ENCODE peak calls at places on chromosome 15, in five cellular contexts. One of them, this sample, is unnamed.

GRCh38 chr15:77035999-77036471 is 34.9 kb downstream of the TSPAN3 start:
- DNase-seq in D721Med: no peak
- DNase-seq in BE2C: no peak
- DNase-seq in tibial artery: peak
- DNase-seq in fibroblast of mammary gland: no peak
- DNase-seq in this sample: no peak

GRCh38 chr15:66045542-66045941 is 176.3 kb downstream of the RAB11A start:
- DNase-seq in D721Med: no peak
- DNase-seq in BE2C: no peak
- DNase-seq in tibial artery: no peak
- DNase-seq in fibroblast of mammary gland: no peak
- DNase-seq in this sample: no peak

GRCh38 chr15:51160484-51160883 is 65.8 kb upstream of the TNFAIP8L3 start:
- DNase-seq in D721Med: no peak
- DNase-seq in BE2C: no peak
- DNase-seq in tibial artery: no peak
- DNase-seq in fibroblast of mammary gland: no peak
- DNase-seq in this sample: no peak

GRCh38 chr15:99454107-99454809 is 111.5 kb upstream of the MEF2A start:
- DNase-seq in D721Med: no peak
- DNase-seq in BE2C: no peak
- DNase-seq in tibial artery: peak
- DNase-seq in fibroblast of mammary gland: no peak
- DNase-seq in this sample: no peak

GRCh38 chr15:40347559-40348470 is 3.0 kb upstream of the PHGR1 start:
- DNase-seq in D721Med: no peak
- DNase-seq in BE2C: no peak
- DNase-seq in tibial artery: no peak
- DNase-seq in fibroblast of mammary gland: no peak
- DNase-seq in this sample: no peak

GRCh38 chr15:94611656-94612055 is 380.3 kb downstream of the MCTP2 start:
- DNase-seq in D721Med: no peak
- DNase-seq in BE2C: no peak
- DNase-seq in tibial artery: no peak
- DNase-seq in fibroblast of mammary gland: no peak
- DNase-seq in this sample: no peak

GRCh38 chr15:32824777-32825176 is 107.0 kb downstream of the GREM1 start:
- DNase-seq in D721Med: no peak
- DNase-seq in BE2C: no peak
- DNase-seq in tibial artery: no peak
- DNase-seq in fibroblast of mammary gland: peak
- DNase-seq in this sample: no peak

GRCh38 chr15:33724321-33725036 is 243.8 kb upstream of the CHRM5 start:
- DNase-seq in D721Med: no peak
- DNase-seq in BE2C: no peak
- DNase-seq in tibial artery: no peak
- DNase-seq in fibroblast of mammary gland: no peak
- DNase-seq in this sample: no peak

GRCh38 chr15:89898628-89899302 is 5.0 kb upstream of the AP3S2 start:
- DNase-seq in D721Med: no peak
- DNase-seq in BE2C: peak
- DNase-seq in tibial artery: no peak
- DNase-seq in fibroblast of mammary gland: peak
- DNase-seq in this sample: peak

GRCh38 chr15:48437178-48437577 is 105.9 kb downstream of the DUT start:
- DNase-seq in D721Med: no peak
- DNase-seq in BE2C: no peak
- DNase-seq in tibial artery: no peak
- DNase-seq in fibroblast of mammary gland: peak
- DNase-seq in this sample: no peak

GRCh38 chr15:92810418-92811138 is 89.5 kb upstream of the CHD2 start:
- DNase-seq in D721Med: no peak
- DNase-seq in BE2C: peak
- DNase-seq in tibial artery: peak
- DNase-seq in fibroblast of mammary gland: peak
- DNase-seq in this sample: peak

GRCh38 chr15:63945005-63945788 is 101.1 kb downstream of the DAPK2 start:
- DNase-seq in D721Med: peak
- DNase-seq in BE2C: peak
- DNase-seq in tibial artery: peak
- DNase-seq in fibroblast of mammary gland: peak
- DNase-seq in this sample: peak

GRCh38 chr15:71131601-71132357 is 16.5 kb downstream of the THSD4 start:
- DNase-seq in D721Med: no peak
- DNase-seq in BE2C: no peak
- DNase-seq in tibial artery: no peak
- DNase-seq in fibroblast of mammary gland: no peak
- DNase-seq in this sample: no peak

GRCh38 chr15:71136159-71137137 is 21.2 kb downstream of the THSD4 start:
- DNase-seq in D721Med: no peak
- DNase-seq in BE2C: no peak
- DNase-seq in tibial artery: no peak
- DNase-seq in fibroblast of mammary gland: peak
- DNase-seq in this sample: no peak

GRCh38 chr15:71137138-71137518 is 21.9 kb downstream of the THSD4 start:
- DNase-seq in D721Med: no peak
- DNase-seq in BE2C: no peak
- DNase-seq in tibial artery: no peak
- DNase-seq in fibroblast of mammary gland: no peak
- DNase-seq in this sample: no peak

GRCh38 chr15:71129660-71130059 is 14.4 kb downstream of the THSD4 start:
- DNase-seq in D721Med: no peak
- DNase-seq in BE2C: no peak
- DNase-seq in tibial artery: no peak
- DNase-seq in fibroblast of mammary gland: no peak
- DNase-seq in this sample: no peak

GRCh38 chr15:71133734-71134464 is 18.6 kb downstream of the THSD4 start:
- DNase-seq in D721Med: no peak
- DNase-seq in BE2C: no peak
- DNase-seq in tibial artery: no peak
- DNase-seq in fibroblast of mammary gland: no peak
- DNase-seq in this sample: no peak
- TF ChIP-seq CTCF in D721Med: no peak
- TF ChIP-seq CTCF in BE2C: no peak
- TF ChIP-seq CTCF in tibial artery: no peak
- TF ChIP-seq CTCF in fibroblast of mammary gland: no peak
- TF ChIP-seq CTCF in this sample: no peak

DNA sequence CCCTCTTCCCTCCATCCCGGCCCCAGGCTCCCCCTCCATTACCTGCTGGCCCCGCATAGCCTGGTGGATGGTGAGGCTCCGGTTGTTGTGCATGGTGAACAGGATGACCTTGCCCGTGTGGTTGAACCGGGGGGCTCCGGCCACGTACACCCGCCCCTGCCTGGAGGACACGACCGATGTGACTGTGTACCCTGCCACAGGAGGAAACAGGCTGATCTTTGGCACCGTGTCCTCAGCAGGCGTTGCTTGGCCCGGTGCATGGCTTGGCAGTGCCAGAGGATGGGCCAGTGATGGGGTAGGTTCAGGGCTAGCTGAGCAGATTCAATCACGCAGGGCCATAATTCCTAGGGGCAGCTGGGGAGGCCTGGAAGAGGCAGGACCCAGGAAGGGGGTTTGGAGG is 58.1 kb downstream of the FEM1B start:
- DNase-seq in D721Med: no peak
- DNase-seq in BE2C: no peak
- DNase-seq in tibial artery: peak
- DNase-seq in fibroblast of mammary gland: no peak
- DNase-seq in this sample: no peak
- TF ChIP-seq CTCF in D721Med: no peak
- TF ChIP-seq CTCF in BE2C: no peak
- TF ChIP-seq CTCF in tibial artery: no peak
- TF ChIP-seq CTCF in fibroblast of mammary gland: no peak
- TF ChIP-seq CTCF in this sample: no peak

GRCh38 chr15:95760508-95760907 is 570.0 kb upstream of the NR2F2 start:
- DNase-seq in D721Med: no peak
- DNase-seq in BE2C: no peak
- DNase-seq in tibial artery: no peak
- DNase-seq in fibroblast of mammary gland: peak
- DNase-seq in this sample: peak
- TF ChIP-seq CTCF in D721Med: no peak
- TF ChIP-seq CTCF in BE2C: no peak
- TF ChIP-seq CTCF in tibial artery: no peak
- TF ChIP-seq CTCF in fibroblast of mammary gland: no peak
- TF ChIP-seq CTCF in this sample: peak

GRCh38 chr15:62782100-62782791 is 260.3 kb upstream of the TPM1 start:
- DNase-seq in D721Med: no peak
- DNase-seq in BE2C: peak
- DNase-seq in tibial artery: peak
- DNase-seq in fibroblast of mammary gland: peak
- DNase-seq in this sample: peak
- TF ChIP-seq CTCF in D721Med: peak
- TF ChIP-seq CTCF in BE2C: peak
- TF ChIP-seq CTCF in tibial artery: peak
- TF ChIP-seq CTCF in fibroblast of mammary gland: peak
- TF ChIP-seq CTCF in this sample: peak

DNA sequence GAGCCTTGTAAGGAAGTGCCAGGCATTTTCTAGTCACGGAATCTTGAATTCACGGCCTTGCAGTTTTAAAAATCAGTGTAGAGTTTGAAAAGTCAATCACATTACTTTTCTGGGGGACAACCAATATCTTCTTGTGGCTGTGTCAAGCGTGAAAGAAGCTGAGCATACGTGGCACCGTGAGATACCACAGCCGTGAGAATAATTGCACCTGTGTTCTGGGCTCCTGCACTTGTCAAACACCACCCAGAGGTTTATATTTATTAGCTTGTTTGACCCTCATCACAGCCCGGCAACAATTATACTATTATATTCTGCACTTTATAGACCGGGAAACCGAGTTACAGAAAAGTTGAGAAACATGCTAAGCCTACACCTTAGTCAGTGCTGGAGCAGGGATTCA is 45.2 kb downstream of the ARRDC4 start:
- DNase-seq in D721Med: no peak
- DNase-seq in BE2C: no peak
- DNase-seq in tibial artery: no peak
- DNase-seq in fibroblast of mammary gland: no peak
- DNase-seq in this sample: no peak
- TF ChIP-seq CTCF in D721Med: no peak
- TF ChIP-seq CTCF in BE2C: no peak
- TF ChIP-seq CTCF in tibial artery: no peak
- TF ChIP-seq CTCF in fibroblast of mammary gland: no peak
- TF ChIP-seq CTCF in this sample: no peak

GRCh38 chr15:43436395-43436794 is 56.6 kb downstream of the TP53BP1 start:
- DNase-seq in D721Med: no peak
- DNase-seq in BE2C: no peak
- DNase-seq in tibial artery: no peak
- DNase-seq in fibroblast of mammary gland: no peak
- DNase-seq in this sample: no peak

GRCh38 chr15:43441316-43441715 is 51.6 kb downstream of the TP53BP1 start:
- DNase-seq in D721Med: no peak
- DNase-seq in BE2C: no peak
- DNase-seq in tibial artery: no peak
- DNase-seq in fibroblast of mammary gland: peak
- DNase-seq in this sample: no peak

GRCh38 chr15:43446344-43446743 is 46.6 kb downstream of the TP53BP1 start:
- DNase-seq in D721Med: no peak
- DNase-seq in BE2C: no peak
- DNase-seq in tibial artery: no peak
- DNase-seq in fibroblast of mammary gland: no peak
- DNase-seq in this sample: no peak

GRCh38 chr15:43439268-43439667 is 53.7 kb downstream of the TP53BP1 start:
- DNase-seq in D721Med: no peak
- DNase-seq in BE2C: no peak
- DNase-seq in tibial artery: no peak
- DNase-seq in fibroblast of mammary gland: no peak
- DNase-seq in this sample: no peak

DNA sequence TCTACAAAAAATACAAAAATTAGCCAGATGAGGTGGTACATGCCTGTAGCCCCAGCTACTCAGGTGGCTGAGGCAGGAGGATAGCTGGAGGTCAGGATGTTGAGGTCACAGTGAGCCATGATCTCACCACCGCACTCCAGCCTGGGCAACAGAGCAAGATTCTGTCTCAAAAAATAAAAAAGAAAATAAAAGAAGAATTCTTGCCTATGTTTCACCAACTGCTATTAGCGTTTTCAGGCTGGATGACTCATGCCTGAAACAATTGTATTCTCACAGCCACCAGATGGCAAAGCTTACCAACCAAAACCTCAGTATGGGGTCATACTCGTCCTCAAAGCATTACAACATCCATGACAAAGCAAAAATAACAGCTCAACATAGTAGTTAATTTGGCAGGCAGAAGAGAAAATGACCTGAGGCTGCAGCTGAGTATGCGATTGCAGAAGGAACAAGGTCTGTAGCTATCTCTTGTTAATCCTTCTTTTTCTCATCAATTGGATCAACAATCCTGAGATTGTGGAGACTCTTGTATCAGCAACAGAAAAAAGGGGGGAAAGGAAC is 52.2 kb downstream of the TP53BP1 start:
- DNase-seq in D721Med: no peak
- DNase-seq in BE2C: peak
- DNase-seq in tibial artery: no peak
- DNase-seq in fibroblast of mammary gland: peak
- DNase-seq in this sample: no peak
- TF ChIP-seq CTCF in D721Med: peak
- TF ChIP-seq CTCF in BE2C: peak
- TF ChIP-seq CTCF in tibial artery: peak
- TF ChIP-seq CTCF in fibroblast of mammary gland: peak
- TF ChIP-seq CTCF in this sample: no peak

DNA sequence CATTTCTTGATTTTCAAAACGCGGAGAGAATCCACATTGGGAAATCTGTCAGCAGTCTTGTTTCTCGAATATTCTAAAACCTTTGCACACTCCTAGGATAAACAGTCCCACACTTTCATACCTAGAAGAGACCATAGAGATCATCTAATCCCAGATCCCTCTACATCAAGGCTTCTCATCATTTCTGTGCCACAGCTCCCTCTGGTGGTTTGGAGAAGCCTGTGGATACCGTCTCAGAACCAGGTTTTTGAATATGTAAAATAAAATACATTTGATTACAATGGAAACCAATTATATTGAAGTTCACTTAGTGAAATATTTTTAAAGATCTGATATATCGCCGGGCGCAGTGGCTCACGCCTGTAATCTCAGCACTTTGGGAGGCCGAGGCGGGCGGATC is 211.9 kb upstream of the GOLGA6L4 start:
- DNase-seq in D721Med: no peak
- DNase-seq in BE2C: peak
- DNase-seq in tibial artery: no peak
- DNase-seq in fibroblast of mammary gland: peak
- DNase-seq in this sample: peak
- TF ChIP-seq CTCF in D721Med: peak
- TF ChIP-seq CTCF in BE2C: peak
- TF ChIP-seq CTCF in tibial artery: peak
- TF ChIP-seq CTCF in fibroblast of mammary gland: peak
- TF ChIP-seq CTCF in this sample: peak

DNA sequence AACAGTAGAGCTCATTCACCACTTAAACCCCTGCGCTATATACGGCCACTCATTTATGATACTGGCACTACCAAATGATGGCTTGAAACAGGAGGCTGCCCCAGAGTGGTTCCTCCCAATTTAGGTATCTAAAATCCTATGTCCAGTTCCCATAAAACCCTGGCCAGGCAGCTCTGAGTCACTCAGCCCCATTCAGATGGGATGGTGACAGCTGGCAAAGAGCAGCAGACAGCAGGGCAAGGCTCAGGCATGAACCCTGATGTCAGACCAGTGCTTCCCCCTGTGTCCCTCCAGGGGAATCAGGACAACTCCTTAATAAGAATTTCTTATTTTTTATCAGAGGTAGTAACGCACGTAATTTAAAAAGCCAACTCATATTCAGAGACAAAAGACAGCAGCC is 77.2 kb upstream of the RNU6-1 start:
- DNase-seq in D721Med: no peak
- DNase-seq in BE2C: no peak
- DNase-seq in tibial artery: peak
- DNase-seq in fibroblast of mammary gland: no peak
- DNase-seq in this sample: no peak
- TF ChIP-seq CTCF in D721Med: no peak
- TF ChIP-seq CTCF in BE2C: no peak
- TF ChIP-seq CTCF in tibial artery: peak
- TF ChIP-seq CTCF in fibroblast of mammary gland: no peak
- TF ChIP-seq CTCF in this sample: no peak

This sample was measured in nephron progenitor cell.